ENCODE peak calls at places on chromosomes 3 and 15, in seven cellular contexts. A, T, F, H, G, X and C are unnamed samples.
A peak's percentile ranks its signal among the peaks of the same experiment; 100 is the strongest.

GRCh38 chr3:186633481-186633880 is 6.7 kb upstream of the FETUB start:
- DNase-seq in A (no peak), T (no peak), F (no peak), H (no peak), G (no peak), X (no peak), C (no peak)

GRCh38 chr15:72859023-72859756 is 75.6 kb upstream of the ADPGK start:
- DNase-seq in A (no peak), T (no peak), F (no peak), H (no peak), G (no peak), X (no peak), C (no peak)

GRCh38 chr3:118986734-118987133 is 47.9 kb downstream of the IGSF11 start:
- DNase-seq in A (no peak), T (no peak), F (no peak), H (no peak), G (no peak), X (no peak), C (no peak)

GRCh38 chr15:29278436-29279099 is 8.9 kb upstream of the NSMCE3 start:
- DNase-seq in A (no peak), T (no peak), F (peak; percentile 93), H (no peak), G (peak; percentile 62), X (no peak), C (no peak)

GRCh38 chr3:152719264-152719663 is 115.7 kb upstream of the P2RY1 start:
- DNase-seq in A (no peak), T (no peak), F (peak; percentile 84), H (no peak), G (no peak), X (no peak), C (no peak)

GRCh38 chr3:15726881-15727280 is 70.9 kb downstream of the ANKRD28 start:
- DNase-seq in A (no peak), T (no peak), F (no peak), H (no peak), G (no peak), X (no peak), C (no peak)

GRCh38 chr3:331881-332280 is 135.3 kb downstream of the CHL1 start:
- DNase-seq in A (no peak), T (no peak), F (no peak), H (no peak), G (no peak), X (no peak), C (no peak)

GRCh38 chr3:106007512-106007911 is 138.7 kb upstream of the CBLB start:
- DNase-seq in A (no peak), T (no peak), F (no peak), H (no peak), G (no peak), X (no peak), C (no peak)

GRCh38 chr15:91216000-91216399 is 115.9 kb downstream of the SV2B start:
- DNase-seq in A (no peak), T (no peak), F (no peak), H (no peak), G (no peak), X (no peak), C (no peak)

GRCh38 chr3:62109534-62109933 is 263.8 kb downstream of the FEZF2 start:
- DNase-seq in A (no peak), T (no peak), F (peak; percentile 97), H (no peak), G (peak; percentile 87), X (peak; percentile 73), C (no peak)

GRCh38 chr15:52749250-52749649 is 40.9 kb downstream of the ONECUT1 start:
- DNase-seq in A (no peak), T (no peak), F (no peak), H (no peak), G (no peak), X (no peak), C (no peak)

GRCh38 chr3:101809178-101810022 is 30.4 kb downstream of the NXPE3 start:
- DNase-seq in A (peak; percentile 65), T (no peak), F (peak; percentile 51), H (no peak), G (no peak), X (no peak), C (no peak)

GRCh38 chr3:87771338-87772059 is 287.3 kb downstream of the CGGBP1 start:
- DNase-seq in A (peak; percentile 51), T (peak; percentile 34), F (peak; percentile 51), H (no peak), G (no peak), X (no peak), C (no peak)

GRCh38 chr3:35789039-35789438 is 149.7 kb downstream of the ARPP21 start:
- DNase-seq in A (no peak), T (no peak), F (no peak), H (no peak), G (no peak), X (no peak), C (no peak)

GRCh38 chr15:63442080-63442479 is 60.4 kb upstream of the CA12 start:
- DNase-seq in A (no peak), T (no peak), F (no peak), H (no peak), G (no peak), X (no peak), C (no peak)